ENCODE peak calls at places on chromosomes 1 and 21, in four cellular contexts. P, K, U and O are unnamed samples.

GRCh38 chr1:27322569-27323116 is 680 bp downstream of the TMEM222 start:
- DNase-seq in P (no peak), K (no peak), U (no peak), O (no peak)

GRCh38 chr1:203133969-203134725 is 6.6 kb downstream of the ADORA1 start:
- DNase-seq in P (peak; percentile 49), U (peak; percentile 66), K (no peak), O (peak; percentile 42)

GRCh38 chr1:4702927-4703326 is 48.5 kb downstream of the AJAP1 start:
- DNase-seq in K (no peak), U (no peak), P (no peak), O (no peak)

GRCh38 chr1:153746174-153746573 is 18.3 kb downstream of the INTS3 start:
- DNase-seq in K (no peak), P (no peak), U (no peak), O (no peak)

GRCh38 chr21:45069085-45069484 is 5.3 kb upstream of the ADARB1 start:
- DNase-seq in K (no peak), P (no peak), U (no peak), O (no peak)

GRCh38 chr1:32770221-32770731 is 46.9 kb downstream of the YARS1 start:
- DNase-seq in P (no peak), K (no peak), U (no peak), O (peak; percentile 16)

GRCh38 chr1:220692436-220693228 is 2.5 kb downstream of the C1orf115 start:
- DNase-seq in P (no peak), U (no peak), K (no peak), O (no peak)

GRCh38 chr21:14737922-14738321 is 191.8 kb upstream of the SAMSN1 start:
- DNase-seq in U (no peak), P (peak; percentile 8), K (no peak), O (peak; percentile 49)

GRCh38 chr1:243227596-243227995 is 27.5 kb downstream of the CEP170 start:
- DNase-seq in U (no peak), P (no peak), K (no peak), O (no peak)

GRCh38 chr1:116290085-116290670 is 82.9 kb upstream of the ATP1A1 start:
- DNase-seq in U (no peak), P (no peak), K (no peak), O (no peak)

GRCh38 chr1:8821084-8821483 is 3.6 kb upstream of the RERE start:
- DNase-seq in U (no peak), P (no peak), K (no peak), O (no peak)

GRCh38 chr1:4678318-4678717 is 23.9 kb downstream of the AJAP1 start:
- DNase-seq in P (no peak), U (no peak), K (no peak), O (no peak)

GRCh38 chr1:197919523-197920301 is 2.5 kb downstream of the LHX9 start:
- DNase-seq in P (no peak), K (no peak), U (no peak), O (no peak)

GRCh38 chr21:42062543-42063022 is 8.5 kb upstream of the UMODL1 start:
- DNase-seq in K (no peak), U (no peak), P (no peak), O (no peak)

GRCh38 chr1:62869217-62869754 is 85.4 kb downstream of the ATG4C start:
- DNase-seq in U (no peak), K (no peak), P (no peak), O (no peak)

GRCh38 chr1:62875676-62876075 is 91.7 kb downstream of the ATG4C start:
- DNase-seq in U (no peak), K (no peak), P (no peak), O (no peak)

GRCh38 chr1:62870148-62870547 is 86.2 kb downstream of the ATG4C start:
- DNase-seq in K (no peak), P (peak; percentile 79), U (no peak), O (no peak)
- TF ChIP-seq POLR2A in K (no peak), P (no peak), U (no peak), O (no peak)

GRCh38 chr1:224185208-224185607 is 2.2 kb downstream of the DEGS1 start:
- DNase-seq in K (no peak), U (no peak), P (no peak), O (no peak)
- H3K4me1 ChIP-seq in K (peaks cover 7% of the 10 kb centered on the region), U (no peaks in the 10 kb centered on the region), P (peaks cover 4% of the 10 kb centered on the region), O (peaks cover 25% of the 10 kb centered on the region)

GRCh38 chr1:81808760-81809159 is 8.0 kb downstream of the ADGRL2 start:
- DNase-seq in K (no peak), P (no peak), U (no peak), O (peak; percentile 15)
- H3K4me3 ChIP-seq in K (no peak overlapping the region), P (no peak overlapping the region), U (no peak overlapping the region), O (no peak overlapping the region)

DNA sequence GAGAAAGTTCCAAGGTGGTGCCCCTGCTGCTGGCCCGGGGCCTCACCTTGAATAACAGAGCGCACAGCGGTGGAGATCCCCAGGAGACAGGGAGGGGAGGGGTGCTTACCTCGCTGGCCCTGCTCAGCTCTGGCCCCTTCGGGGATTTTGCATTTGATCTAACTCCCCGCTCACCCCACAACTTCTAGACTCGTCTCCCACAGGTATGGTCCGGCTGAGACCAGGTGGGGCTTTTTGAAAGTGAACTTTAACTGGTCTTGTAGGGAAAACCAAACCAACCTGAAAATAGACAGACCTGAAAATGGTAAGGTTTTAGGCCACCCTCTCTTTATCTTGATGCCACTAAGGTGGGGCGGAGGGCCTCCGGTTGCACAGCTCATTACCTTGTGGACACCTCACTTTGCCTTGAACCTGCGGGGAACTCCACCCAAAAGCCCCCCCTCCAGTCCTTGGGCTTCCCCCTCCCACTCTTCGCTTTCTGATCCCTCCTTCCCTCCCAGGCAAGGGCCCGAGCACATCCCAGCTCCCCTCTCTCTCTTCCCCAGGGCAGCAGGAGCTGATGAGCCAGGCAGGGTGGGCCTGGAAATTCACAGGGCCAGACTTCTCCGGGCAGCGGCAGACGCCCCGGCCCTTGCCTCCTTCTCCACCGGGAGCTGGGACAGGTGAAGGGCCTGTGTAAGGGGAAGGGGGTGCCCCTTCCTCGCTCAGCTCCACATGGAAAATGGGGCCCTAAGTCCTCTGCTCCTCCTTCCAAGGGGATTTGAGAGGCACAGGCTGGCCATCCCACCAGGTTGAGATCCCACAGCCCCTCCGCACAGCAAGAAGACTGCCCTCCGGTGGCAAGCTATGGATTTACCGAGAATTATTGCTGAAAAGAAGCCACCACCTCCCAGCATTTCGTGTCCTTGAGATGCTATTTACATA is 16.1 kb downstream of the TNFRSF8 start:
- DNase-seq in U (peak; percentile 33), P (peak; percentile 47), K (peak; percentile 42), O (no peak)
- TF ChIP-seq POLR2A in U (no peak), P (no peak), K (no peak), O (no peak)

GRCh38 chr1:56548566-56548965 is 30.8 kb downstream of the PLPP3 start:
- DNase-seq in K (no peak), U (no peak), P (no peak), O (peak; percentile 22)
- H3K4me1 ChIP-seq in K (peaks cover 97% of the 10 kb centered on the region), U (no peaks in the 10 kb centered on the region), P (peaks cover 7% of the 10 kb centered on the region), O (peaks cover 100% of the 10 kb centered on the region)